ENCODE peak calls at places on chromosomes 13 and 19, in six cellular contexts. One of them, this sample, is unnamed.

GRCh38 chr19:33796164-33797100 is at the start of gene KCTD15:
- DNase-seq in H1: peak
- DNase-seq in transverse colon: peak
- DNase-seq in GM12878: no peak
- DNase-seq in endothelial cell of umbilical vein: peak
- DNase-seq in spleen: no peak
- DNase-seq in this sample: no peak

GRCh38 chr13:79807554-79807953 is 326.6 kb downstream of the NDFIP2 start:
- DNase-seq in H1: no peak
- DNase-seq in transverse colon: no peak
- DNase-seq in GM12878: no peak
- DNase-seq in endothelial cell of umbilical vein: no peak
- DNase-seq in spleen: no peak
- DNase-seq in this sample: no peak

GRCh38 chr19:32924200-32924599 is 47.6 kb downstream of the CEP89 start:
- DNase-seq in H1: no peak
- DNase-seq in transverse colon: peak
- DNase-seq in GM12878: no peak
- DNase-seq in endothelial cell of umbilical vein: no peak
- DNase-seq in spleen: no peak
- DNase-seq in this sample: no peak

GRCh38 chr13:77515785-77516184 is 19.7 kb upstream of the SCEL start:
- DNase-seq in H1: no peak
- DNase-seq in transverse colon: no peak
- DNase-seq in GM12878: no peak
- DNase-seq in endothelial cell of umbilical vein: no peak
- DNase-seq in spleen: no peak
- DNase-seq in this sample: no peak

GRCh38 chr13:23679214-23679613 is 109.0 kb downstream of the TNFRSF19 start:
- DNase-seq in H1: no peak
- DNase-seq in transverse colon: no peak
- DNase-seq in GM12878: no peak
- DNase-seq in endothelial cell of umbilical vein: no peak
- DNase-seq in spleen: no peak
- DNase-seq in this sample: no peak

GRCh38 chr13:99228737-99229691 is 28.4 kb downstream of the UBAC2 start:
- DNase-seq in H1: no peak
- DNase-seq in transverse colon: no peak
- DNase-seq in GM12878: peak
- DNase-seq in endothelial cell of umbilical vein: no peak
- DNase-seq in spleen: no peak
- DNase-seq in this sample: no peak

GRCh38 chr13:43132228-43132627 is 108.8 kb downstream of the DNAJC15 start:
- DNase-seq in H1: no peak
- DNase-seq in transverse colon: peak
- DNase-seq in GM12878: no peak
- DNase-seq in endothelial cell of umbilical vein: peak
- DNase-seq in spleen: no peak
- DNase-seq in this sample: no peak

GRCh38 chr19:13277104-13277809 is 127.0 kb downstream of the IER2 start:
- DNase-seq in H1: peak
- DNase-seq in transverse colon: peak
- DNase-seq in GM12878: peak
- DNase-seq in endothelial cell of umbilical vein: peak
- DNase-seq in spleen: peak
- DNase-seq in this sample: peak

GRCh38 chr19:11173516-11174155 is 18.1 kb upstream of the SPC24 start:
- DNase-seq in H1: no peak
- DNase-seq in transverse colon: no peak
- DNase-seq in GM12878: no peak
- DNase-seq in endothelial cell of umbilical vein: no peak
- DNase-seq in spleen: no peak
- DNase-seq in this sample: no peak

GRCh38 chr13:101098873-101099272 is 317.4 kb downstream of the NALCN start:
- DNase-seq in H1: no peak
- DNase-seq in transverse colon: no peak
- DNase-seq in GM12878: no peak
- DNase-seq in endothelial cell of umbilical vein: no peak
- DNase-seq in spleen: no peak
- DNase-seq in this sample: no peak

GRCh38 chr13:113021811-113022210 is 52.8 kb downstream of the MCF2L start:
- DNase-seq in H1: no peak
- DNase-seq in transverse colon: no peak
- DNase-seq in GM12878: no peak
- DNase-seq in endothelial cell of umbilical vein: no peak
- DNase-seq in spleen: no peak
- DNase-seq in this sample: no peak

GRCh38 chr13:98930014-98930625 is 47.7 kb downstream of the DOCK9 start:
- DNase-seq in H1: no peak
- DNase-seq in transverse colon: no peak
- DNase-seq in GM12878: no peak
- DNase-seq in endothelial cell of umbilical vein: peak
- DNase-seq in spleen: no peak
- DNase-seq in this sample: no peak

GRCh38 chr19:56814656-56815055 is 25.9 kb downstream of the PEG3 start:
- DNase-seq in H1: no peak
- DNase-seq in transverse colon: no peak
- DNase-seq in GM12878: no peak
- DNase-seq in endothelial cell of umbilical vein: no peak
- DNase-seq in spleen: no peak
- DNase-seq in this sample: no peak

GRCh38 chr19:6718741-6719539 is 1.5 kb downstream of the C3 start:
- DNase-seq in H1: no peak
- DNase-seq in transverse colon: no peak
- DNase-seq in GM12878: no peak
- DNase-seq in endothelial cell of umbilical vein: no peak
- DNase-seq in spleen: no peak
- DNase-seq in this sample: no peak

GRCh38 chr19:45547965-45548609 is 36.5 kb downstream of the OPA3 start:
- DNase-seq in H1: no peak
- DNase-seq in transverse colon: peak
- DNase-seq in GM12878: no peak
- DNase-seq in endothelial cell of umbilical vein: no peak
- DNase-seq in spleen: no peak
- DNase-seq in this sample: no peak

GRCh38 chr19:50489461-50490011 is 12.9 kb upstream of the GARIN5A start:
- DNase-seq in H1: peak
- DNase-seq in transverse colon: no peak
- DNase-seq in GM12878: no peak
- DNase-seq in endothelial cell of umbilical vein: no peak
- DNase-seq in spleen: peak
- DNase-seq in this sample: no peak

GRCh38 chr13:26560456-26560855 is 3.0 kb downstream of the WASF3 start:
- DNase-seq in H1: no peak
- DNase-seq in transverse colon: no peak
- DNase-seq in GM12878: no peak
- DNase-seq in endothelial cell of umbilical vein: no peak
- DNase-seq in spleen: no peak
- DNase-seq in this sample: no peak

GRCh38 chr13:69374036-69374435 is 733.6 kb upstream of the ATXN8OS start:
- DNase-seq in H1: no peak
- DNase-seq in transverse colon: no peak
- DNase-seq in GM12878: no peak
- DNase-seq in endothelial cell of umbilical vein: no peak
- DNase-seq in spleen: no peak
- DNase-seq in this sample: no peak

GRCh38 chr13:26262156-26262555 is 8.2 kb downstream of the CDK8 start:
- DNase-seq in H1: no peak
- DNase-seq in transverse colon: no peak
- DNase-seq in GM12878: no peak
- DNase-seq in endothelial cell of umbilical vein: no peak
- DNase-seq in spleen: no peak
- DNase-seq in this sample: no peak

GRCh38 chr13:44252938-44253337 is 120.7 kb upstream of the SERP2 start:
- DNase-seq in H1: no peak
- DNase-seq in transverse colon: no peak
- DNase-seq in GM12878: no peak
- DNase-seq in endothelial cell of umbilical vein: no peak
- DNase-seq in spleen: no peak
- DNase-seq in this sample: no peak

GRCh38 chr13:32548837-32549236 is 10.2 kb upstream of the N4BP2L2 start:
- DNase-seq in H1: no peak
- DNase-seq in transverse colon: no peak
- DNase-seq in GM12878: no peak
- DNase-seq in endothelial cell of umbilical vein: peak
- DNase-seq in spleen: no peak
- DNase-seq in this sample: no peak

GRCh38 chr19:38713227-38713649 is 31.0 kb downstream of the CAPN12 start:
- DNase-seq in H1: no peak
- DNase-seq in transverse colon: peak
- DNase-seq in GM12878: no peak
- DNase-seq in endothelial cell of umbilical vein: no peak
- DNase-seq in spleen: no peak
- DNase-seq in this sample: no peak

GRCh38 chr19:38711726-38712153 is 32.5 kb downstream of the CAPN12 start:
- DNase-seq in H1: no peak
- DNase-seq in transverse colon: peak
- DNase-seq in GM12878: no peak
- DNase-seq in endothelial cell of umbilical vein: no peak
- DNase-seq in spleen: no peak
- DNase-seq in this sample: no peak

GRCh38 chr19:38710928-38711725 is 33.1 kb downstream of the CAPN12 start:
- DNase-seq in H1: no peak
- DNase-seq in transverse colon: no peak
- DNase-seq in GM12878: no peak
- DNase-seq in endothelial cell of umbilical vein: no peak
- DNase-seq in spleen: no peak
- DNase-seq in this sample: no peak

GRCh38 chr19:38713865-38714264 is 30.4 kb downstream of the CAPN12 start:
- DNase-seq in H1: no peak
- DNase-seq in transverse colon: no peak
- DNase-seq in GM12878: no peak
- DNase-seq in endothelial cell of umbilical vein: no peak
- DNase-seq in spleen: no peak
- DNase-seq in this sample: no peak

GRCh38 chr19:38712161-38712748 is 32.0 kb downstream of the CAPN12 start:
- DNase-seq in H1: no peak
- DNase-seq in transverse colon: no peak
- DNase-seq in GM12878: no peak
- DNase-seq in endothelial cell of umbilical vein: no peak
- DNase-seq in spleen: no peak
- DNase-seq in this sample: no peak
- TF ChIP-seq POLR2AphosphoS5 in H1: no peak
- TF ChIP-seq POLR2AphosphoS5 in transverse colon: no peak
- TF ChIP-seq POLR2AphosphoS5 in GM12878: no peak
- TF ChIP-seq POLR2AphosphoS5 in endothelial cell of umbilical vein: no peak
- TF ChIP-seq POLR2AphosphoS5 in spleen: no peak
- TF ChIP-seq POLR2AphosphoS5 in this sample: no peak

GRCh38 chr19:2900296-2901252 is at the start of gene ZNF57:
- DNase-seq in H1: peak
- DNase-seq in transverse colon: peak
- DNase-seq in GM12878: peak
- DNase-seq in endothelial cell of umbilical vein: peak
- DNase-seq in spleen: peak
- DNase-seq in this sample: peak
- TF ChIP-seq POLR2A in H1: peak
- TF ChIP-seq POLR2A in transverse colon: peak
- TF ChIP-seq POLR2A in GM12878: peak
- TF ChIP-seq POLR2A in endothelial cell of umbilical vein: no peak
- TF ChIP-seq POLR2A in spleen: peak
- TF ChIP-seq POLR2A in this sample: peak

DNA sequence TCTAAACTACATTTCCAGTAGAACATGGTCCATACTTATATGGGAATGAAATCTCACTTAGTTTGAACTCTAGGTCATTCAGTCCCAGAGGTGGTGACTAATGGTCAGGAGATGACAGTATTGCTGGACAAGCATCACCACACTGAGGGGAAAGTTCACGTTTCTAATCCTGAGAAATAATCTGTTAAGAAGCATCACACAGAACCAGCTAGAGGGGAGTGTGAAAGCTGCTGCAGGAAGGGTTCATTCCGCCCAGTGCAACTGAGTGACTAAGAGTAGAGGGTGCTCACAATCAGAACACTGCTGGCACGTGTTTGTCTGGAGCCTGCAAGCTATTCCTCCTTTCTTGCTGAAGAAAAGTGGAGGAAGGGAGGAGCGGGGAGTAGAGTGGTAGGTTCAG is 2.7 kb downstream of the COL4A1 start:
- DNase-seq in H1: no peak
- DNase-seq in transverse colon: no peak
- DNase-seq in GM12878: no peak
- DNase-seq in endothelial cell of umbilical vein: no peak
- DNase-seq in spleen: no peak
- DNase-seq in this sample: no peak
- TF ChIP-seq POLR2AphosphoS5 in H1: no peak
- TF ChIP-seq POLR2AphosphoS5 in transverse colon: peak
- TF ChIP-seq POLR2AphosphoS5 in GM12878: no peak
- TF ChIP-seq POLR2AphosphoS5 in endothelial cell of umbilical vein: no peak
- TF ChIP-seq POLR2AphosphoS5 in spleen: no peak
- TF ChIP-seq POLR2AphosphoS5 in this sample: no peak

GRCh38 chr13:42039946-42040729 is 8.3 kb upstream of the DGKH start:
- DNase-seq in H1: peak
- DNase-seq in transverse colon: peak
- DNase-seq in GM12878: peak
- DNase-seq in endothelial cell of umbilical vein: peak
- DNase-seq in spleen: peak
- DNase-seq in this sample: peak

GRCh38 chr13:42039457-42039945 is 8.9 kb upstream of the DGKH start:
- DNase-seq in H1: no peak
- DNase-seq in transverse colon: no peak
- DNase-seq in GM12878: peak
- DNase-seq in endothelial cell of umbilical vein: no peak
- DNase-seq in spleen: no peak
- DNase-seq in this sample: no peak

GRCh38 chr13:42040730-42041016 is 7.8 kb upstream of the DGKH start:
- DNase-seq in H1: no peak
- DNase-seq in transverse colon: no peak
- DNase-seq in GM12878: no peak
- DNase-seq in endothelial cell of umbilical vein: no peak
- DNase-seq in spleen: no peak
- DNase-seq in this sample: no peak

GRCh38 chr13:42036711-42037110 is 11.7 kb upstream of the DGKH start:
- DNase-seq in H1: no peak
- DNase-seq in transverse colon: no peak
- DNase-seq in GM12878: no peak
- DNase-seq in endothelial cell of umbilical vein: no peak
- DNase-seq in spleen: no peak
- DNase-seq in this sample: no peak

DNA sequence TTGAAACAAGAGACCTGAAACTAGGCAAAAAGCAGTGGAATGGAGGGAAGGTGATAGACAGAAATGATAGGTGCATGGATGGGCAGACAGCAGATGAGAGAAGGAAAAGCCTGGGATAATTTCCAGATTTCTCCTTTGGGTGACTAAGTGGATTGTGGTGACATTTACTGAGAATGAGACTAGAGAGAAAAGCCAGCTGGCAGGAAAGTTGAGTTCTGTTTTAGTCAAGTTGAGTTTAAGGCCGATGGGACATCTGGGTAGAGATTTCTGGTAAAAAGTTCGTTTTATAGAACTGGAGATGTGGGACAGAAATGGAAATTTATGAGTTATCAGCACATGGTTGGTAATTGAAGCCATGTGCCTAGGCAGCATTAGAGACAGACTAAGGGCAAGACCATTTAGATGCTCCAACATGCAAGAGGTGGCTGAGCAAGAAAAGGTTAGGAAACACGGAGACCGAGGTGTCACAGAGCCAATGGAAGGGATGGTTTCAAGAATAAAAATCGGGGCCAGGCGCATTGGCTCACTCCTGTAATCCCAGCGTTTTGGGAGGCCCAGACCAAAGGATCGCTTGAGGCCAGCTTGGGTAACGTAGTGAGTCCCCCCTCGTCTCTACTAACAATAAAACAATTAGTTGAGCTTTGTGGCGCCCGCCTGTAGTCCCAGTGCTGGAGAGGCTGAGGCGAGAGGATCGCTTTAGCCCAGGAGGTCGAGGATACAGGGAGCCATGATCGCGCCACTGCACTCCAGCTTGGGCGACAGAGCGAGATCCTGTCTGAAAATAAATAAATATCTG is 9.6 kb upstream of the DGKH start:
- DNase-seq in H1: no peak
- DNase-seq in transverse colon: no peak
- DNase-seq in GM12878: no peak
- DNase-seq in endothelial cell of umbilical vein: no peak
- DNase-seq in spleen: no peak
- DNase-seq in this sample: no peak
- TF ChIP-seq POLR2A in H1: no peak
- TF ChIP-seq POLR2A in transverse colon: no peak
- TF ChIP-seq POLR2A in GM12878: no peak
- TF ChIP-seq POLR2A in endothelial cell of umbilical vein: no peak
- TF ChIP-seq POLR2A in spleen: no peak
- TF ChIP-seq POLR2A in this sample: no peak